ENCODE peak calls at places on chromosome 21, in eight cellular contexts. X is left ventricle myocardium inferior, Y is fibroblast of mammary gland, M is GM10248, S is heart left ventricle, J is NB4, E is PC-9, L is GM20000. D is an unnamed sample.

GRCh38 chr21:25565272-25566199 is 41.7 kb downstream of the MRPL39 start:
- DNase-seq in X (no peak), Y (no peak), M (no peak), S (no peak), J (no peak), E (no peak), L (no peak), D (no peak)

GRCh38 chr21:42319368-42319767 is 4.2 kb upstream of the TFF3 start:
- DNase-seq in X (no peak), Y (no peak), M (peak), S (no peak), J (peak), E (no peak), L (peak), D (no peak)

GRCh38 chr21:44552681-44553080 is 1.4 kb upstream of the KRTAP10-2 start:
- DNase-seq in X (no peak), Y (no peak), M (no peak), S (no peak), J (no peak), E (no peak), L (no peak), D (no peak)

GRCh38 chr21:42534901-42535378 is 21.3 kb downstream of the SLC37A1 start:
- DNase-seq in X (no peak), Y (no peak), M (peak), S (no peak), J (no peak), E (no peak), L (peak), D (no peak)

GRCh38 chr21:42002421-42002958 is 7.7 kb downstream of the ZBTB21 start:
- DNase-seq in X (no peak), Y (peak), M (peak), S (no peak), J (no peak), E (peak), L (peak), D (no peak)

GRCh38 chr21:25424045-25424444 is 183.2 kb downstream of the MRPL39 start:
- DNase-seq in X (no peak), Y (no peak), M (no peak), S (no peak), J (no peak), E (no peak), L (no peak), D (no peak)

GRCh38 chr21:29647353-29647781 is 292.4 kb downstream of the GRIK1 start:
- DNase-seq in X (no peak), Y (peak), M (no peak), S (no peak), J (no peak), E (no peak), L (no peak), D (no peak)

GRCh38 chr21:39518055-39518844 is 66.5 kb downstream of the SH3BGR start:
- DNase-seq in X (no peak), Y (peak), M (peak), S (peak), J (peak), E (peak), L (peak), D (peak)

GRCh38 chr21:35227774-35228173 is 178.7 kb upstream of the RUNX1 start:
- DNase-seq in X (no peak), Y (no peak), M (no peak), S (no peak), J (no peak), E (no peak), L (no peak), D (peak)

GRCh38 chr21:41918561-41919358 is 35.1 kb downstream of the C2CD2 start:
- DNase-seq in X (no peak), Y (no peak), M (no peak), S (no peak), J (no peak), E (no peak), L (no peak), D (no peak)

GRCh38 chr21:29382029-29382654 is 83.4 kb downstream of the BACH1 start:
- DNase-seq in X (no peak), Y (peak), M (no peak), S (no peak), J (no peak), E (peak), L (no peak), D (no peak)

GRCh38 chr21:34511154-34511553 is 856 bp downstream of the KCNE1 start:
- DNase-seq in X (no peak), Y (peak), M (no peak), S (peak), J (peak), E (peak), L (no peak), D (no peak)

GRCh38 chr21:46402421-46402820 is 56.3 kb upstream of the DIP2A start:
- DNase-seq in X (no peak), Y (no peak), M (no peak), S (no peak), J (no peak), E (no peak), L (no peak), D (peak)
- TF ChIP-seq CTCF in X (no peak), Y (no peak), M (no peak), S (no peak), J (no peak), E (no peak), L (no peak), D (no peak)

GRCh38 chr21:36718951-36719501 is 20.1 kb downstream of the SIM2 start:
- DNase-seq in X (no peak), Y (no peak), M (no peak), S (no peak), J (no peak), E (peak), L (no peak), D (no peak)
- TF ChIP-seq CTCF in X (no peak), Y (no peak), M (no peak), S (no peak), J (no peak), E (no peak), L (no peak), D (no peak)

DNA sequence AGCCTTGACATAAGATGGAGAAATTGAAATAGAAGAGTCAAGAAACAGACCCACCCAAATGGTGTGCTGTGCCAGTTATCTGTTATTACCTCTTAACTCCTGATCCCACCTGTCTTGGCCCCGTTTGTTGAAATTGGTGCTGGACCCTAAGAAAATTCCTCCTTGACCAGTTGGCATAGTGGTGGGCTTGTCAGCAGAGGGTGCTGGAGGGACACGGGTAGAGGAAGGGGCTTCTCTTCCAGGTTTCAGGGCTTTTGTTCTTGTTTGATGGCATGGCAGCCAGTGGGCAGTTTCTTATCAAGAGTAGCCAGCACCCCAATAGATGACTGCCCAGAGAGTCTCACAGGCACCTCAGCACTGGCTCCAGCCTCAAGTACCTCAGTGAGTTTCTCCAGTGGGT is 51.6 kb downstream of the PCBP3 start:
- DNase-seq in X (no peak), Y (no peak), M (no peak), S (no peak), J (peak), E (no peak), L (no peak), D (no peak)
- TF ChIP-seq CTCF in X (no peak), Y (no peak), M (no peak), S (no peak), J (no peak), E (no peak), L (no peak), D (no peak)

DNA sequence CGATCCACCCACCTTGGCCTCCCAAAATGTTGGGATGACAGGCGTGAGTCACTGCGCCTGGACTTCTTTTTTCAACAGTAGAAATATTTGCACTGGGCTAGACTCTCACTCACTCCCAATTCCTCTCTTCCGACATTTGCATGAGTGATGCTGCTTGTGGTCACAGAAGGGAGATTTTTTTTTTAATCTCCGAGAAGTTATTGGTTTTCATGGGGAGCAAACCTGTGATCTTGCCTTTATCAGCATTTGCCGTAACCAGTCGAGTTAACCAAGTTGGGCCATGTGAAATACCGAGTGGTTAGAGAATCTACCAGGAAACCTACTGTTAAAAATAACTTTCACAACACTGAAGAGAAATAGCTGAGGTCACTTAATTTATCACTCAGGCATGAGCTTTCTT is 21.0 kb downstream of the ERG start:
- DNase-seq in X (no peak), Y (no peak), M (no peak), S (no peak), J (peak), E (no peak), L (no peak), D (no peak)
- TF ChIP-seq CTCF in X (no peak), Y (no peak), M (no peak), S (no peak), J (no peak), E (no peak), L (no peak), D (no peak)

DNA sequence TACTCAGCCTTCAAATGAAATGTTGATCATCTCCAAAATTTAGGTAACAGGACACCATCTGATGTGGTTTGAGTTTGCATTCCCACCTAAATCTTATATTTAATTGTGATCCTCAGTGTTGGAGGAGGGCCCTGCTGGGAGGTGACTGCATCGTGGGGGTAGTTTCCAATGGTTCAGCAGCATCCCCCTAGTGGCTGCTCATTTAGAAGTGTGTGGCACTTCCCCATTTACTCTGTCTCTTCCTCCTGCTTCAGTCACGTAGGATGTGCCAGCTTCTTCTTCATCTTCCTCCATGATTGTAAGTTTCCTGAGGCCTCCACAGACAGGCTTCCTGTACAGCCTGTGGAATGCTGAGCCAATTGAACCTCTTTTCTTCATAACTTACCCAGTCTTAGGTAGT is 731.2 kb downstream of the USP25 start:
- DNase-seq in X (no peak), Y (no peak), M (no peak), S (no peak), J (peak), E (no peak), L (no peak), D (no peak)
- TF ChIP-seq CTCF in X (no peak), Y (no peak), M (no peak), S (no peak), J (peak), E (no peak), L (no peak), D (no peak)

GRCh38 chr21:26965567-26966359 is 1.1 kb downstream of the ADAMTS5 start:
- DNase-seq in X (peak), Y (peak), M (peak), S (peak), J (no peak), E (no peak), L (peak), D (peak)
- TF ChIP-seq CTCF in X (peak), Y (peak), M (no peak), S (no peak), J (no peak), E (no peak), L (no peak), D (peak)

GRCh38 chr21:33479679-33480480 is at the start of gene TMEM50B:
- DNase-seq in X (peak), Y (peak), M (peak), S (peak), J (peak), E (peak), L (peak), D (peak)

GRCh38 chr21:33480481-33481103 is 818 bp upstream of the TMEM50B start:
- DNase-seq in X (no peak), Y (no peak), M (no peak), S (no peak), J (no peak), E (no peak), L (no peak), D (no peak)

GRCh38 chr21:33478182-33478581 is 1.6 kb downstream of the TMEM50B start:
- DNase-seq in X (no peak), Y (no peak), M (no peak), S (no peak), J (no peak), E (no peak), L (no peak), D (no peak)

GRCh38 chr21:33477066-33477465 is 2.7 kb downstream of the TMEM50B start:
- DNase-seq in X (no peak), Y (no peak), M (no peak), S (no peak), J (no peak), E (no peak), L (no peak), D (no peak)

DNA sequence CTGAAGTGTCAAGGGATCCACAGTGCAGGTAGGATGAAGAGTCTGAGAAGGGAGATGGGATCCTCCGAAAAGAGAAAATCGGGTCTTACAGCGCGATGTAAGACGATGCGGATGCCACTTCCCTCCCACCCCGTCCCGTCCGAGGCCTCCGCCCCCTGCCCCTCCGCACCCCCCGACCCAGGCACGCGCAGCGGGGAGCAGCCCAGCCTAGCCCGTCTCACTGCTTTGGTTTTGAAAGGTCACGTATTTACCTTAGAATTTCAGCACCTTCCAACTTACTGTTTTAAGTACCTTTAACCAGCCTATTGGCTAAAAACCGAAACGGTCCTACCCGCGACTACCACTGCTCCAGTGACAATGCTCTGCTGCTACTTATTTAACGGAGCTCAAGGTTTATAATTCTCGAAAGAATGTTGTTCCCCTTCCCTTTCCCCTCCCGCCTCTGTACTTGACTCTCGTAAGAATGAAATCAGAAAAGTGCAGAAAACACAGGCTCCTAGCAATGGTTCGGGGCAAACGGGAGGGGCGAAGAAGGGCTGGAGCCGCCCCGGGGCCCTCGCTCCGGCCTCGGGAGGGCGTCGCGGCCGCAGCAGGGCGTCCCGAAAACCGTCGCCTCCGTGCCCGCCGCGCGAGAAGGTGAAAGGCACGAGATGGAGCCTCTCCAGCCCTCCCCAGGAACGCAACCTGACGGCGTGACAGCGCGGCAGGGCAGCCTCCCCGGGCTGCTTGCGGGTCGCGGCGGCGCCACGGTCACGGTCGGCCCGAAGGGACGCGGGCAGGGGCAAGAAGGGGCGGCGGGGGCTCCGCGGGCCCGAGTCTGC is 706 bp downstream of the TMEM50B start:
- DNase-seq in X (no peak), Y (peak), M (peak), S (peak), J (peak), E (peak), L (peak), D (peak)
- TF ChIP-seq CTCF in X (no peak), Y (no peak), M (no peak), S (no peak), J (no peak), E (no peak), L (peak), D (no peak)